ENCODE peak calls at places on chromosomes 12 and 14, in four cellular contexts. S, O, E and T are unnamed samples.

GRCh38 chr14:33847066-33847465 is 103.8 kb downstream of the EGLN3 start:
- DNase-seq in O (no peak), S (no peak), E (no peak), T (no peak)

GRCh38 chr14:30974628-30975027 is 50.8 kb upstream of the AP4S1 start:
- DNase-seq in O (no peak), S (no peak), E (no peak), T (no peak)

GRCh38 chr12:108647936-108648287 is 14.2 kb upstream of the SELPLG start:
- DNase-seq in E (no peak), O (no peak), S (no peak), T (no peak)

GRCh38 chr14:77311217-77311616 is 9.5 kb downstream of the POMT2 start:
- DNase-seq in E (no peak), S (no peak), O (no peak), T (no peak)

GRCh38 chr14:75492832-75493579 is 29.3 kb upstream of the BATF start:
- DNase-seq in O (no peak), E (no peak), S (no peak), T (no peak)

GRCh38 chr12:11779286-11779685 is 129.8 kb downstream of the ETV6 start:
- DNase-seq in E (no peak), O (peak; percentile 62), S (no peak), T (no peak)

GRCh38 chr14:100709252-100709955 is 17.3 kb upstream of the DLK1 start:
- DNase-seq in O (no peak), S (no peak), E (no peak), T (no peak)

GRCh38 chr12:2147335-2147734 is 94.5 kb downstream of the CACNA1C start:
- DNase-seq in S (no peak), O (no peak), E (no peak), T (no peak)

GRCh38 chr14:99025418-99025817 is 246.6 kb downstream of the BCL11B start:
- DNase-seq in E (no peak), S (no peak), O (no peak), T (no peak)

GRCh38 chr12:19200261-19200660 is 70.7 kb downstream of the PLEKHA5 start:
- DNase-seq in O (no peak), E (no peak), S (no peak), T (no peak)

GRCh38 chr14:99529899-99530298 is 48.7 kb downstream of the CCNK start:
- DNase-seq in S (no peak), E (no peak), O (no peak), T (no peak)

GRCh38 chr12:27334052-27334720 is 1.6 kb downstream of the BMAL2 start:
- DNase-seq in O (no peak), E (no peak), S (no peak), T (no peak)

GRCh38 chr12:117564885-117565284 is 203.5 kb upstream of the NOS1 start:
- DNase-seq in E (no peak), S (no peak), O (no peak), T (no peak)

GRCh38 chr12:6963016-6963731 is 7.3 kb downstream of the PHB2 start:
- DNase-seq in S (no peak), O (no peak), E (no peak), T (no peak)

GRCh38 chr12:31369712-31370521 is 44.0 kb upstream of the SINHCAF start:
- DNase-seq in O (no peak), E (peak; percentile 24), S (no peak), T (peak; percentile 49)

GRCh38 chr12:690466-690865 is 27.2 kb upstream of the NINJ2 start:
- DNase-seq in S (no peak), O (no peak), E (no peak), T (no peak)

GRCh38 chr12:81378601-81379000 is 300.7 kb downstream of the ACSS3 start:
- DNase-seq in E (no peak), O (no peak), S (no peak), T (no peak)

GRCh38 chr12:88153959-88154358 is 11.9 kb downstream of the TMTC3 start:
- DNase-seq in E (peak; percentile 16), S (no peak), O (no peak), T (no peak)

GRCh38 chr14:74389980-74390379 is 36.0 kb downstream of the SYNDIG1L start:
- DNase-seq in E (no peak), S (no peak), O (no peak), T (no peak)

GRCh38 chr12:31618228-31619025 is 27.5 kb upstream of the DENND5B start:
- DNase-seq in O (no peak), E (no peak), S (no peak), T (no peak)

GRCh38 chr14:73324536-73324932 is 87.2 kb downstream of the PAPLN start:
- DNase-seq in E (peak; percentile 6), O (no peak), S (no peak), T (no peak)

GRCh38 chr12:19273482-19274330 is 144.2 kb downstream of the PLEKHA5 start:
- DNase-seq in S (no peak), E (peak; percentile 56), O (no peak), T (peak; percentile 7)

GRCh38 chr12:29640589-29641345 is 143.0 kb downstream of the TMTC1 start:
- DNase-seq in S (no peak), E (peak; percentile 63), O (no peak), T (no peak)

GRCh38 chr12:52836042-52836466 is 1.9 kb upstream of the KRT79 start:
- DNase-seq in O (no peak), S (peak; percentile 50), E (no peak), T (no peak)

GRCh38 chr14:72868500-72868899 is 25.4 kb downstream of the DPF3 start:
- DNase-seq in S (no peak), E (no peak), O (no peak), T (no peak)

GRCh38 chr12:63822352-63822751 is 22.1 kb upstream of the SRGAP1 start:
- DNase-seq in O (no peak), S (no peak), E (no peak), T (no peak)

GRCh38 chr14:87113286-87113685 is 879.7 kb downstream of the GALC start:
- DNase-seq in O (no peak), S (no peak), E (no peak), T (no peak)

GRCh38 chr14:91303091-91303923 is 58.8 kb upstream of the GPR68 start:
- DNase-seq in O (no peak), E (peak; percentile 28), S (peak; percentile 98), T (peak; percentile 85)

GRCh38 chr14:81936348-81936747 is 402.7 kb upstream of the SEL1L start:
- DNase-seq in E (no peak), S (no peak), O (no peak), T (no peak)

GRCh38 chr12:117832459-117833457 is 136.0 kb downstream of the KSR2 start:
- DNase-seq in E (no peak), S (no peak), O (no peak), T (no peak)

GRCh38 chr14:84465890-84466289 is 1064.1 kb upstream of the FLRT2 start:
- DNase-seq in E (no peak), S (no peak), O (no peak), T (no peak)

GRCh38 chr14:25108959-25109358 is 59.0 kb upstream of the STXBP6 start:
- DNase-seq in O (no peak), E (peak; percentile 32), S (no peak), T (no peak)

GRCh38 chr14:105930572-105930971 is 404.2 kb downstream of the TMEM121 start:
- DNase-seq in O (no peak), S (peak; percentile 1), E (no peak), T (no peak)

GRCh38 chr12:96989916-96990315 is 82.9 kb downstream of the NEDD1 start:
- DNase-seq in E (peak; percentile 26), S (peak; percentile 27), O (no peak), T (peak; percentile 27)

GRCh38 chr14:54329082-54329695 is 67.6 kb upstream of the CDKN3 start:
- DNase-seq in O (no peak), S (peak; percentile 26), E (peak; percentile 65), T (peak; percentile 77)

GRCh38 chr14:65604946-65605345 is 192.4 kb downstream of the FUT8 start:
- DNase-seq in S (no peak), O (no peak), E (no peak), T (no peak)

GRCh38 chr12:89636054-89636775 is 72.4 kb downstream of the ATP2B1 start:
- DNase-seq in S (no peak), E (no peak), O (no peak), T (no peak)

GRCh38 chr12:39235990-39236767 is 206.7 kb downstream of the KIF21A start:
- DNase-seq in O (no peak), S (no peak), E (no peak), T (no peak)
- TF ChIP-seq FOXK2 in O (no peak), S (no peak), E (no peak), T (no peak)

GRCh38 chr12:13376627-13377373 is 180.3 kb downstream of the EMP1 start:
- DNase-seq in S (no peak), O (no peak), E (no peak), T (no peak)
- TF ChIP-seq TARDBP in S (no peak), O (no peak), E (no peak), T (no peak)

GRCh38 chr12:113424915-113425823 is 3.0 kb downstream of the SDSL start:
- DNase-seq in E (peak; percentile 16), O (no peak), S (peak; percentile 74), T (peak; percentile 72)
- TF ChIP-seq FOXK2 in E (no peak), O (no peak), S (no peak), T (no peak)

GRCh38 chr14:64247186-64247585 is 47.0 kb downstream of the ESR2 start:
- DNase-seq in S (no peak), O (no peak), E (no peak), T (no peak)

GRCh38 chr14:64248689-64249088 is 45.5 kb downstream of the ESR2 start:
- DNase-seq in E (no peak), O (no peak), S (no peak), T (no peak)

GRCh38 chr14:64249363-64249762 is 44.8 kb downstream of the ESR2 start:
- DNase-seq in S (no peak), E (no peak), O (no peak), T (no peak)

GRCh38 chr14:64246688-64247087 is 47.5 kb downstream of the ESR2 start:
- DNase-seq in S (no peak), O (no peak), E (no peak), T (no peak)

DNA sequence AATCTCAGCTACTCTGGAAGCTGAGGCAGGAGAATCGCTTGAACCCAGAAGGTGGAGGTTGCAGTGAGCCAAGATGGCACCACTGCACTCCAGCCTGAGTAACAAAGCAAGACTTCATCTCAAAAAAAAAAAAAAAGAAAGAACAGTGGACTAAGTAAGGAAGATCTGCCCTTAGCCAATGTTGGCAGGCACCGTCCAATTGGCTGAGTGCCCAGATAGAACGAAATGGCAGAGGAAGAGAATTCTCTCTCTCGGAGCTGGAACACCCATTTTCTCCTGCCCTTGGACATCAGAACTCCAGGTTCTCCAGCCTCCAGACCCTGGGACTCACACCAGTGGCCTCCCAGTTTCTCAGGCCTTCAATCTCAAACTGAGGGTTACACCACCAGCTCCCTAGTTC is 49.9 kb downstream of the ESR2 start:
- DNase-seq in E (no peak), O (no peak), S (no peak), T (no peak)
- TF ChIP-seq TARDBP in E (no peak), O (no peak), S (no peak), T (no peak)

DNA sequence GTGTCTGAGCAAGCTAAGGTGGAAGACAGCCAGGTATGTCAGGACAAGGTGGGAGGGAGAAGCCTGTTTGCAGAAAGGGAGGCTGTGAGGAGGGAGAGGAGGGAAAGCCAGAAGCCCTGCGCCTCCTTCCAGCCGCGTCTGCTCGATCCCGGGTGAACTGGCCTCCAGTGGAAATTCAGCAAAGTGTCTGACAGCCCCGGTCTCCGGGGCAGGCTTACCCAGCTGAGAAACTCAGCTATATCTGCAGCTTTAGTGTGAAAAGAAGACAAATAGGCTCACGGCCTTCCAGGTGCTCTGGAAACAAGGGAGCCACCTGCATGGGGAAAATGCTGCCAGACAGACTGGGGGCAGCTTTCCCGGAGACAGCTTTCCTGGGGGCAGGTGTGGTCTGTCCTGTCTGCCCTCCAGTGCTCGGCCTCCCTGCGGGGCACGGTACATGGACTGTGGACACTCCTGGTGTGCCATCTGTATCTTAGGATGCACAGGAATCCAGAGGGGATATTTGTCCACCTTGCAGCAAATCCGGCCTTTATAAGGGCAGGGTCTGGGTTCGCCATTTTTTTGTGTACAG is 6.3 kb downstream of the RFLNA start:
- DNase-seq in S (no peak), O (no peak), E (no peak), T (no peak)
- TF ChIP-seq FOXK2 in S (no peak), O (no peak), E (no peak), T (no peak)